ENCODE peak calls at places on chromosomes 3 and 15, in nine cellular contexts. B, M, V, T, H, U, L, K and Y are unnamed samples.

GRCh38 chr3:150547045-150547753 is 612 bp downstream of the EIF2A start:
- DNase-seq in B (no peak), M (no peak), V (no peak), T (no peak), H (no peak), U (no peak), L (peak), K (no peak), Y (no peak)

GRCh38 chr3:73571238-73571741 is 53.5 kb downstream of the PDZRN3 start:
- DNase-seq in B (no peak), M (no peak), V (no peak), T (no peak), H (no peak), U (no peak), L (no peak), K (no peak), Y (no peak)

GRCh38 chr3:152040319-152040718 is 166.9 kb downstream of the SUCNR1 start:
- DNase-seq in B (no peak), M (no peak), V (no peak), T (no peak), H (no peak), U (no peak), L (no peak), K (no peak), Y (no peak)

GRCh38 chr3:39137435-39137936 is 15.9 kb downstream of the CSRNP1 start:
- DNase-seq in B (no peak), M (no peak), V (no peak), T (no peak), H (no peak), U (no peak), L (no peak), K (no peak), Y (no peak)

GRCh38 chr3:53324011-53324544 is 23.3 kb downstream of the DCP1A start:
- DNase-seq in B (no peak), M (no peak), V (no peak), T (no peak), H (no peak), U (no peak), L (no peak), K (no peak), Y (no peak)

GRCh38 chr3:71488391-71488809 is 95.1 kb downstream of the FOXP1 start:
- DNase-seq in B (no peak), M (peak), V (no peak), T (no peak), H (no peak), U (no peak), L (no peak), K (no peak), Y (no peak)

GRCh38 chr15:70783610-70784021 is 20.3 kb upstream of the UACA start:
- DNase-seq in B (no peak), M (no peak), V (no peak), T (no peak), H (no peak), U (no peak), L (peak), K (no peak), Y (peak)

GRCh38 chr15:42084465-42085235 is 9.7 kb downstream of the PLA2G4D start:
- DNase-seq in B (peak), M (peak), V (peak), T (peak), H (peak), U (peak), L (peak), K (no peak), Y (peak)

GRCh38 chr3:46889381-46890110 is 12.0 kb downstream of the PTH1R start:
- DNase-seq in B (no peak), M (no peak), V (no peak), T (no peak), H (no peak), U (no peak), L (no peak), K (no peak), Y (no peak)

GRCh38 chr3:58383476-58383875 is 50.2 kb downstream of the PDHB start:
- DNase-seq in B (peak), M (no peak), V (no peak), T (no peak), H (no peak), U (no peak), L (peak), K (no peak), Y (peak)

GRCh38 chr3:196563721-196564225 is 4.6 kb downstream of the WDR53 start:
- DNase-seq in B (peak), M (peak), V (peak), T (no peak), H (no peak), U (peak), L (peak), K (no peak), Y (peak)

GRCh38 chr15:60223161-60223560 is 174.6 kb downstream of the ANXA2 start:
- DNase-seq in B (no peak), M (no peak), V (no peak), T (peak), H (no peak), U (no peak), L (no peak), K (no peak), Y (no peak)

GRCh38 chr15:63066302-63066701 is 23.8 kb downstream of the TPM1 start:
- DNase-seq in B (no peak), M (no peak), V (no peak), T (no peak), H (no peak), U (no peak), L (no peak), K (no peak), Y (no peak)

GRCh38 chr3:133944181-133944580 is 48.5 kb upstream of the RAB6B start:
- DNase-seq in B (peak), M (no peak), V (no peak), T (no peak), H (no peak), U (no peak), L (peak), K (no peak), Y (no peak)

GRCh38 chr15:25437751-25438600 is 848 bp downstream of the UBE3A start:
- DNase-seq in B (peak), M (peak), V (peak), T (peak), H (peak), U (peak), L (peak), K (peak), Y (no peak)

GRCh38 chr15:90099868-90100854 is 2.1 kb downstream of the IDH2 start:
- DNase-seq in B (peak), M (no peak), V (no peak), T (peak), H (no peak), U (no peak), L (peak), K (no peak), Y (peak)

GRCh38 chr3:23900744-23901143 is 16.0 kb downstream of the NKIRAS1 start:
- DNase-seq in B (no peak), M (no peak), V (no peak), T (no peak), H (no peak), U (no peak), L (peak), K (no peak), Y (no peak)

GRCh38 chr15:96121066-96121465 is 209.4 kb upstream of the NR2F2 start:
- DNase-seq in B (no peak), M (no peak), V (no peak), T (no peak), H (no peak), U (no peak), L (no peak), K (no peak), Y (no peak)

GRCh38 chr3:40329081-40329480 is 19.6 kb downstream of the EIF1B start:
- DNase-seq in B (no peak), M (no peak), V (no peak), T (no peak), H (no peak), U (no peak), L (no peak), K (no peak), Y (no peak)